ENCODE peak calls at places on chromosomes 5 and 9, in six cellular contexts. X is HuH-7; F is stimulated activated CD8-positive, alpha-beta memory T cell treated with anti-CD3 and anti-CD28 coated beads, Interleukin-12 subunit alpha, Interleukin-12 subunit beta, amount 100 ng/mL, for 4 hours; C is brain microvascular endothelial cell; G is Karpas-422; B is PC-3. J is an unnamed sample.
A peak's percentile ranks its signal among the peaks of the same experiment; 100 is the strongest.

GRCh38 chr9:130053109-130053503 is 600 bp upstream of the GPR107 start:
- DNase-seq in X (no peak), F (no peak), C (no peak), G (no peak), B (no peak), J (no peak)

GRCh38 chr9:38622083-38622674 is 1.8 kb upstream of the ANKRD18A start:
- DNase-seq in X (no peak), F (no peak), C (no peak), G (no peak), B (peak; percentile 59), J (peak; percentile 70)

GRCh38 chr9:72150653-72151052 is 1.4 kb downstream of the GDA start:
- DNase-seq in X (no peak), F (no peak), C (no peak), G (no peak), B (no peak), J (no peak)

GRCh38 chr9:77712533-77713130 is 64.5 kb upstream of the GNA14 start:
- DNase-seq in X (no peak), F (no peak), C (peak; percentile 84), G (no peak), B (peak; percentile 67), J (peak; percentile 42)

GRCh38 chr9:135070964-135071735 is 16.3 kb upstream of the OLFM1 start:
- DNase-seq in X (no peak), F (no peak), C (no peak), G (no peak), B (no peak), J (no peak)

GRCh38 chr5:149152317-149152746 is 11.0 kb downstream of the ABLIM3 start:
- DNase-seq in X (peak; percentile 31), F (no peak), C (no peak), G (no peak), B (peak; percentile 62), J (no peak)

GRCh38 chr5:132190161-132190817 is 37.4 kb downstream of the P4HA2 start:
- DNase-seq in X (peak; percentile 71), F (no peak), C (peak; percentile 62), G (peak; percentile 80), B (peak; percentile 74), J (peak; percentile 82)

GRCh38 chr5:154042751-154043150 is 4.0 kb downstream of the MFAP3 start:
- DNase-seq in X (no peak), F (no peak), C (no peak), G (no peak), B (no peak), J (no peak)

GRCh38 chr5:67799732-67800234 is 415.8 kb upstream of the PIK3R1 start:
- DNase-seq in X (no peak), F (no peak), C (peak; percentile 44), G (no peak), B (no peak), J (no peak)

GRCh38 chr9:113254991-113255390 is 20.4 kb downstream of the CDC26 start:
- DNase-seq in X (no peak), F (no peak), C (no peak), G (no peak), B (no peak), J (no peak)

GRCh38 chr5:134063421-134063820 is 51.1 kb upstream of the TCF7 start:
- DNase-seq in X (no peak), F (no peak), C (no peak), G (no peak), B (no peak), J (no peak)

GRCh38 chr5:119398713-119399492 is 43.1 kb downstream of the TNFAIP8 start:
- DNase-seq in X (no peak), F (no peak), C (no peak), G (no peak), B (no peak), J (no peak)

GRCh38 chr9:126618200-126618589 is 4.5 kb downstream of the LMX1B start:
- DNase-seq in X (no peak), F (no peak), C (no peak), G (no peak), B (no peak), J (no peak)

GRCh38 chr9:115766495-115766894 is 387.1 kb upstream of the PAPPA start:
- DNase-seq in X (no peak), F (no peak), C (no peak), G (no peak), B (no peak), J (no peak)

GRCh38 chr5:106121972-106122605 is 1548.6 kb downstream of the EFNA5 start:
- DNase-seq in X (peak; percentile 52), F (no peak), C (no peak), G (peak; percentile 65), B (peak; percentile 60), J (peak; percentile 4)

GRCh38 chr9:129343697-129344375 is 165.8 kb upstream of the IER5L start:
- DNase-seq in X (peak; percentile 97), F (no peak), C (no peak), G (no peak), B (no peak), J (no peak)

GRCh38 chr9:138078846-138079245 is 201.3 kb downstream of the CACNA1B start:
- DNase-seq in X (no peak), F (no peak), C (no peak), G (no peak), B (no peak), J (no peak)

GRCh38 chr5:4533457-4534105 is 606.5 kb upstream of the ADAMTS16 start:
- DNase-seq in X (no peak), F (no peak), C (no peak), G (no peak), B (no peak), J (no peak)

GRCh38 chr9:100590481-100590880 is 12.6 kb downstream of the CAVIN4 start:
- DNase-seq in X (no peak), F (no peak), C (peak; percentile 82), G (no peak), B (no peak), J (no peak)

GRCh38 chr9:107919263-107919662 is 429.7 kb upstream of the KLF4 start:
- DNase-seq in X (no peak), F (no peak), C (no peak), G (no peak), B (no peak), J (no peak)